ENCODE peak calls at places on chromosome X, in seven cellular contexts. L is GM12878, I is H1, K is HCT116, Q is SK-N-SH, X is HepG2, W is K562. Z is an unnamed sample.

GRCh38 chrX:139890991-139891700 is 41.7 kb downstream of the ATP11C start:
- DNase-seq in L (no peak), I (no peak), K (no peak), Q (no peak), X (no peak), W (peak), Z (peak)

GRCh38 chrX:131741103-131741581 is 197.3 kb downstream of the OR13H1 start:
- DNase-seq in L (peak), I (no peak), K (no peak), Q (peak), X (no peak), W (no peak), Z (no peak)

GRCh38 chrX:110403839-110404238 is 45.2 kb downstream of the RTL9 start:
- DNase-seq in L (no peak), I (no peak), K (no peak), Q (no peak), X (no peak), W (no peak), Z (no peak)

GRCh38 chrX:53312946-53313745 is 31.8 kb upstream of the IQSEC2 start:
- DNase-seq in L (peak), I (no peak), K (peak), Q (peak), X (peak), W (peak), Z (peak)

GRCh38 chrX:3044671-3045070 is 3.4 kb downstream of the ARSF start:
- DNase-seq in L (no peak), I (no peak), K (no peak), Q (no peak), X (no peak), W (no peak), Z (no peak)

GRCh38 chrX:132292753-132293152 is 73.5 kb upstream of the RAP2C start:
- DNase-seq in L (peak), I (no peak), K (peak), Q (peak), X (peak), W (peak), Z (peak)

GRCh38 chrX:147119088-147119487 is 304.5 kb upstream of the CXorf51A start:
- DNase-seq in L (no peak), I (no peak), K (no peak), Q (no peak), X (no peak), W (no peak), Z (no peak)

GRCh38 chrX:136310411-136310810 is 9.6 kb downstream of the ADGRG4 start:
- DNase-seq in L (no peak), I (peak), K (no peak), Q (no peak), X (no peak), W (peak), Z (no peak)

GRCh38 chrX:46882266-46882665 is 30.0 kb upstream of the JADE3 start:
- DNase-seq in L (no peak), I (no peak), K (no peak), Q (no peak), X (no peak), W (no peak), Z (no peak)

GRCh38 chrX:139815771-139816170 is 107.8 kb upstream of the MCF2 start:
- DNase-seq in L (no peak), I (no peak), K (no peak), Q (no peak), X (no peak), W (no peak), Z (no peak)

GRCh38 chrX:42725196-42725595 is 52.8 kb downstream of the PPP1R2C start:
- DNase-seq in L (no peak), I (no peak), K (no peak), Q (no peak), X (no peak), W (no peak), Z (no peak)

GRCh38 chrX:12791253-12792228 is at the start of gene PRPS2:
- DNase-seq in L (no peak), I (no peak), K (no peak), Q (peak), X (peak), W (peak), Z (peak)

GRCh38 chrX:25034889-25035288 is 19.1 kb upstream of the ARX start:
- DNase-seq in L (no peak), I (no peak), K (no peak), Q (no peak), X (peak), W (no peak), Z (peak)

GRCh38 chrX:153494541-153495361 is at the start of gene BGN:
- DNase-seq in L (no peak), I (no peak), K (no peak), Q (peak), X (peak), W (peak), Z (peak)

GRCh38 chrX:143298663-143299241 is 218.5 kb downstream of the SPANXN3 start:
- DNase-seq in L (no peak), I (no peak), K (no peak), Q (no peak), X (no peak), W (no peak), Z (no peak)

GRCh38 chrX:50614460-50614859 is 143.8 kb upstream of the DGKK start:
- DNase-seq in L (no peak), I (no peak), K (no peak), Q (no peak), X (no peak), W (no peak), Z (no peak)

GRCh38 chrX:42778096-42778495 is at the start of gene PPP1R2C:
- DNase-seq in L (no peak), I (no peak), K (no peak), Q (no peak), X (no peak), W (no peak), Z (no peak)

GRCh38 chrX:154775611-154776349 is 13.1 kb downstream of the DKC1 start:
- DNase-seq in L (no peak), I (no peak), K (no peak), Q (no peak), X (no peak), W (peak), Z (no peak)

GRCh38 chrX:108439961-108440696 is 491 bp downstream of the COL4A5 start:
- DNase-seq in L (no peak), I (no peak), K (no peak), Q (no peak), X (no peak), W (peak), Z (no peak)

GRCh38 chrX:115948018-115948923 is 222.3 kb upstream of the AGTR2 start:
- DNase-seq in L (peak), I (no peak), K (no peak), Q (peak), X (peak), W (peak), Z (no peak)

GRCh38 chrX:13597928-13598327 is 28.5 kb downstream of the EGFL6 start:
- DNase-seq in L (no peak), I (no peak), K (no peak), Q (no peak), X (no peak), W (no peak), Z (no peak)

GRCh38 chrX:137352101-137352660 is 213.7 kb upstream of the ZIC3 start:
- DNase-seq in L (no peak), I (no peak), K (no peak), Q (no peak), X (no peak), W (peak), Z (no peak)

GRCh38 chrX:130083656-130084382 is 26.5 kb downstream of the ELF4 start:
- DNase-seq in L (no peak), I (no peak), K (no peak), Q (no peak), X (no peak), W (no peak), Z (no peak)

GRCh38 chrX:31071725-31072124 is at the start of gene FTHL17:
- DNase-seq in L (no peak), I (no peak), K (no peak), Q (no peak), X (no peak), W (no peak), Z (no peak)

GRCh38 chrX:65866762-65867161 is 173.1 kb downstream of the VSIG4 start:
- DNase-seq in L (no peak), I (no peak), K (no peak), Q (no peak), X (no peak), W (no peak), Z (no peak)

GRCh38 chrX:20265221-20265725 is 1.4 kb downstream of the RPS6KA3 start:
- DNase-seq in L (no peak), I (no peak), K (peak), Q (peak), X (peak), W (peak), Z (no peak)

GRCh38 chrX:119870626-119871131 is 854 bp downstream of the RNF113A start:
- DNase-seq in L (no peak), I (no peak), K (no peak), Q (peak), X (peak), W (peak), Z (no peak)

GRCh38 chrX:30589146-30589888 is 11.8 kb upstream of the TASL start:
- DNase-seq in L (no peak), I (no peak), K (no peak), Q (no peak), X (no peak), W (no peak), Z (no peak)

GRCh38 chrX:74346124-74346523 is 42.1 kb downstream of the ZCCHC13 start:
- DNase-seq in L (no peak), I (no peak), K (no peak), Q (no peak), X (no peak), W (no peak), Z (no peak)

GRCh38 chrX:8520791-8521190 is 56.2 kb downstream of the VCX3B start:
- DNase-seq in L (no peak), I (no peak), K (no peak), Q (no peak), X (no peak), W (no peak), Z (no peak)

GRCh38 chrX:130393451-130394074 is 8.1 kb upstream of the GPR119 start:
- DNase-seq in L (no peak), I (peak), K (peak), Q (peak), X (peak), W (peak), Z (peak)

GRCh38 chrX:122739770-122740169 is 444.3 kb upstream of the GRIA3 start:
- DNase-seq in L (no peak), I (no peak), K (no peak), Q (no peak), X (peak), W (no peak), Z (peak)

GRCh38 chrX:25968920-25969319 is 169.2 kb upstream of the MAGEB18 start:
- DNase-seq in L (no peak), I (peak), K (no peak), Q (peak), X (peak), W (peak), Z (peak)

GRCh38 chrX:151722241-151722846 is 6.5 kb downstream of the FATE1 start:
- DNase-seq in L (no peak), I (peak), K (peak), Q (peak), X (peak), W (peak), Z (no peak)

GRCh38 chrX:129577473-129577872 is 37.4 kb downstream of the OCRL start:
- DNase-seq in L (no peak), I (no peak), K (no peak), Q (peak), X (no peak), W (peak), Z (no peak)

GRCh38 chrX:44433556-44433955 is 90.1 kb upstream of the EFHC2 start:
- DNase-seq in L (no peak), I (no peak), K (no peak), Q (no peak), X (no peak), W (no peak), Z (no peak)

GRCh38 chrX:133171962-133172708 is 46.0 kb downstream of the TFDP3 start:
- DNase-seq in L (no peak), I (no peak), K (peak), Q (peak), X (no peak), W (no peak), Z (peak)

GRCh38 chrX:54494970-54495813 is 842 bp downstream of the FGD1 start:
- DNase-seq in L (no peak), I (no peak), K (no peak), Q (peak), X (no peak), W (no peak), Z (peak)

GRCh38 chrX:37348237-37349130 is 680 bp upstream of the PRRG1 start:
- DNase-seq in L (no peak), I (no peak), K (no peak), Q (no peak), X (no peak), W (no peak), Z (no peak)

GRCh38 chrX:49106930-49107329 is 16.6 kb downstream of the GPKOW start:
- DNase-seq in L (no peak), I (no peak), K (no peak), Q (peak), X (peak), W (peak), Z (peak)

GRCh38 chrX:69085151-69085550 is 80.1 kb downstream of the PJA1 start:
- DNase-seq in L (no peak), I (no peak), K (no peak), Q (no peak), X (no peak), W (no peak), Z (no peak)
- TF ChIP-seq JUND in L (no peak), I (no peak), K (no peak), Q (no peak), X (no peak), W (no peak), Z (no peak)

GRCh38 chrX:103879339-103879738 is 47.3 kb upstream of the RAB9B start:
- DNase-seq in L (no peak), I (no peak), K (no peak), Q (no peak), X (no peak), W (no peak), Z (no peak)
- TF ChIP-seq JUND in L (no peak), I (no peak), K (no peak), Q (no peak), X (no peak), W (no peak), Z (no peak)

GRCh38 chrX:39755152-39756032 is 342.4 kb downstream of the BCOR start:
- DNase-seq in L (no peak), I (no peak), K (peak), Q (peak), X (peak), W (peak), Z (no peak)
- TF ChIP-seq JUND in L (no peak), I (no peak), K (peak), Q (peak), X (no peak), W (peak), Z (no peak)

GRCh38 chrX:1468250-1468772 is 15.6 kb upstream of the ASMTL start:
- DNase-seq in L (peak), I (no peak), K (no peak), Q (no peak), X (no peak), W (no peak), Z (no peak)
- TF ChIP-seq JUND in L (no peak), I (no peak), K (peak), Q (peak), X (no peak), W (no peak), Z (no peak)

DNA sequence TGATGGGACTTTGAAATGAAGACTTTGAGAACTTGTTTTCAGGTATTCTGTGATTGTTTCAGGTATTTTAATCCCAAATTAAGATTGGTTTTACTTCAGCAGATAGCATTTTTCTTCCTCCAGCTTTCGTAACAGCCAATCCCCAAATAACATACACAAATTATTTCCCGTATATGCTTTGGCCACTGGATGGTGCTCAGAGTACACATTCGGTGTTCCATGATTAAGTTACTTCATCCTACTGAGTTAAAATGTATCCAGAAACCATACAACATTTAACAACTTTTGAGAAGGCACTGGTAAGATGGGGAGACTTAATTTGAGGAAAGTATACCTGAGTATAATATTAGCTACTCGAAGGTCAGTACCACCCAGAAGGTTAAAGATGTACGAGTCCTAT is 233.4 kb upstream of the FAM47A start:
- DNase-seq in L (no peak), I (no peak), K (no peak), Q (no peak), X (no peak), W (no peak), Z (peak)
- TF ChIP-seq JUND in L (no peak), I (no peak), K (no peak), Q (no peak), X (no peak), W (no peak), Z (no peak)

Z was measured in T47D.